ENCODE peak calls at places on chromosomes 3 and 15, in eight cellular contexts. K, M, R, T, A, E, D and J are unnamed samples.

GRCh38 chr15:57500979-57501576 is 90.6 kb upstream of the MYZAP start:
- DNase-seq in K (no peak), M (no peak), R (no peak), T (no peak), A (peak; percentile 16), E (peak; percentile 78), D (no peak), J (no peak)

GRCh38 chr15:74780983-74781672 is 752 bp upstream of the CSK start:
- DNase-seq in K (peak; percentile 14), M (no peak), R (no peak), T (no peak), A (no peak), E (peak; percentile 51), D (no peak), J (no peak)

GRCh38 chr3:125075738-125076137 is 19.9 kb upstream of the HEG1 start:
- DNase-seq in K (no peak), M (no peak), R (no peak), T (no peak), A (no peak), E (no peak), D (no peak), J (no peak)

GRCh38 chr3:34263014-34263714 is 464.7 kb downstream of the PDCD6IP start:
- DNase-seq in K (no peak), M (no peak), R (no peak), T (no peak), A (no peak), E (no peak), D (no peak), J (no peak)

GRCh38 chr3:25455316-25456232 is 27.5 kb downstream of the RARB start:
- DNase-seq in K (no peak), M (no peak), R (no peak), T (no peak), A (no peak), E (peak; percentile 77), D (no peak), J (no peak)

GRCh38 chr3:15499536-15499935 is 22.0 kb downstream of the COLQ start:
- DNase-seq in K (no peak), M (no peak), R (no peak), T (no peak), A (no peak), E (peak; percentile 78), D (no peak), J (no peak)

GRCh38 chr3:112671930-112672715 is 31.2 kb upstream of the CCDC80 start:
- DNase-seq in K (no peak), M (no peak), R (no peak), T (no peak), A (peak; percentile 20), E (peak; percentile 95), D (peak; percentile 84), J (no peak)

GRCh38 chr3:18716821-18717220 is 291.7 kb upstream of the SATB1 start:
- DNase-seq in K (no peak), M (no peak), R (no peak), T (no peak), A (no peak), E (no peak), D (no peak), J (no peak)